ENCODE peak calls at places on chromosomes 11 and 22, in four cellular contexts. B is H1, N is K562, V is HepG2. S is an unnamed sample.

GRCh38 chr11:10418259-10418949 is 36.7 kb upstream of the AMPD3 start:
- DNase-seq in B (no peak), N (no peak), V (no peak), S (no peak)

GRCh38 chr11:86179646-86180064 is 64.9 kb upstream of the EED start:
- DNase-seq in B (no peak), N (no peak), V (peak; percentile 23), S (no peak)

GRCh38 chr22:23113847-23114720 is 27.7 kb downstream of the RSPH14 start:
- DNase-seq in B (no peak), N (no peak), V (no peak), S (no peak)

GRCh38 chr11:46554205-46555162 is 39.3 kb downstream of the AMBRA1 start:
- DNase-seq in B (no peak), N (no peak), V (peak; percentile 99), S (no peak)

GRCh38 chr11:126997641-126998040 is 2.9 kb downstream of the KIRREL3 start:
- DNase-seq in B (no peak), N (no peak), V (no peak), S (no peak)

GRCh38 chr11:20453657-20454316 is 66.3 kb downstream of the PRMT3 start:
- DNase-seq in B (no peak), N (no peak), V (no peak), S (no peak)

GRCh38 chr11:44780940-44781631 is 54.3 kb downstream of the TSPAN18 start:
- DNase-seq in B (no peak), N (peak; percentile 95), V (no peak), S (no peak)

GRCh38 chr11:9263840-9264380 is 1.2 kb downstream of the DENND5A start:
- DNase-seq in B (no peak), N (peak; percentile 40), V (peak; percentile 43), S (no peak)

GRCh38 chr11:83681045-83681781 is 395.0 kb upstream of the CCDC90B start:
- DNase-seq in B (no peak), N (no peak), V (no peak), S (no peak)

GRCh38 chr11:17811416-17811815 is 76.8 kb downstream of the KCNC1 start:
- DNase-seq in B (no peak), N (no peak), V (no peak), S (no peak)

GRCh38 chr11:102208835-102209234 is 98.6 kb downstream of the YAP1 start:
- DNase-seq in B (no peak), N (no peak), V (no peak), S (no peak)

GRCh38 chr11:123063396-123064267 is 1.7 kb upstream of the HSPA8 start:
- DNase-seq in B (no peak), N (peak; percentile 54), V (peak; percentile 64), S (no peak)

GRCh38 chr11:1883342-1884122 is 8.2 kb downstream of the PRR33 start:
- DNase-seq in B (no peak), N (no peak), V (no peak), S (no peak)

GRCh38 chr11:2750101-2750509 is 50.3 kb upstream of the KCNQ1OT1 start:
- DNase-seq in B (no peak), N (no peak), V (no peak), S (no peak)

GRCh38 chr11:27473017-27473406 is 422 bp upstream of the LGR4 start:
- DNase-seq in B (no peak), N (no peak), V (no peak), S (no peak)

GRCh38 chr22:46742576-46743221 is 4.6 kb upstream of the CERK start:
- DNase-seq in B (no peak), N (no peak), V (no peak), S (no peak)

GRCh38 chr11:3786781-3787428 is 10.4 kb downstream of the NUP98 start:
- DNase-seq in B (no peak), N (no peak), V (no peak), S (no peak)

GRCh38 chr11:76102772-76103171 is 103.5 kb downstream of the WNT11 start:
- DNase-seq in B (no peak), N (peak; percentile 24), V (no peak), S (no peak)

GRCh38 chr11:44983786-44984185 is 33.1 kb upstream of the TP53I11 start:
- DNase-seq in B (no peak), N (no peak), V (no peak), S (no peak)

GRCh38 chr11:79098096-79098495 is 342.7 kb downstream of the TENM4 start:
- DNase-seq in B (no peak), N (no peak), V (no peak), S (no peak)

GRCh38 chr11:27207025-27207650 is 155.9 kb downstream of the CCDC34 start:
- DNase-seq in B (peak; percentile 14), N (peak; percentile 31), V (no peak), S (no peak)

GRCh38 chr11:18063131-18063530 is 17.1 kb upstream of the TPH1 start:
- DNase-seq in B (no peak), N (no peak), V (no peak), S (no peak)

GRCh38 chr22:23281406-23282088 is 101.2 kb downstream of the BCR start:
- DNase-seq in B (peak; percentile 95), N (peak; percentile 99), V (peak; percentile 66), S (peak; percentile 94)

GRCh38 chr11:104618949-104619348 is 279.3 kb downstream of the CASP12 start:
- DNase-seq in B (no peak), N (no peak), V (no peak), S (no peak)

GRCh38 chr11:86183694-86184093 is 60.9 kb upstream of the EED start:
- DNase-seq in B (no peak), N (peak; percentile 86), V (no peak), S (no peak)

GRCh38 chr11:77267910-77268309 is 33.6 kb downstream of the GDPD4 start:
- DNase-seq in B (no peak), N (no peak), V (no peak), S (no peak)

GRCh38 chr11:93038521-93038920 is 69.1 kb downstream of the MTNR1B start:
- DNase-seq in B (no peak), N (no peak), V (no peak), S (no peak)

GRCh38 chr22:45918455-45919370 is 58.2 kb downstream of the WNT7B start:
- DNase-seq in B (no peak), N (no peak), V (no peak), S (no peak)

GRCh38 chr11:105862736-105863367 is 159.2 kb downstream of the MSANTD4 start:
- DNase-seq in B (no peak), N (peak; percentile 6), V (peak; percentile 36), S (no peak)

GRCh38 chr22:50526849-50527801 is 1.7 kb upstream of the SCO2 start:
- DNase-seq in B (peak; percentile 76), N (peak; percentile 81), V (peak; percentile 70), S (peak; percentile 71)

GRCh38 chr11:70409871-70410270 is 11.5 kb downstream of the CTTN start:
- DNase-seq in B (no peak), N (no peak), V (no peak), S (no peak)

GRCh38 chr11:70409437-70409836 is 11.1 kb downstream of the CTTN start:
- DNase-seq in B (no peak), N (no peak), V (no peak), S (no peak)

GRCh38 chr11:70407121-70407520 is 8.8 kb downstream of the CTTN start:
- DNase-seq in B (no peak), N (no peak), V (no peak), S (no peak)

GRCh38 chr11:70405679-70406395 is 7.5 kb downstream of the CTTN start:
- DNase-seq in B (no peak), N (no peak), V (no peak), S (no peak)

GRCh38 chr11:70407814-70408213 is 9.5 kb downstream of the CTTN start:
- DNase-seq in B (no peak), N (no peak), V (no peak), S (no peak)
- TF ChIP-seq JUN in B (no peak), N (no peak), V (no peak), S (no peak)

GRCh38 chr11:111811445-111811844 is 45.3 kb upstream of the PPP2R1B start:
- DNase-seq in B (no peak), N (no peak), V (no peak), S (no peak)

GRCh38 chr11:111814567-111814966 is 48.4 kb upstream of the PPP2R1B start:
- DNase-seq in B (no peak), N (no peak), V (no peak), S (no peak)

GRCh38 chr11:111814106-111814505 is 47.9 kb upstream of the PPP2R1B start:
- DNase-seq in B (no peak), N (no peak), V (no peak), S (no peak)

GRCh38 chr11:111815489-111815888 is 49.3 kb upstream of the PPP2R1B start:
- DNase-seq in B (no peak), N (no peak), V (no peak), S (no peak)

GRCh38 chr11:111812211-111812610 is 46.0 kb upstream of the PPP2R1B start:
- DNase-seq in B (no peak), N (no peak), V (no peak), S (no peak)
- TF ChIP-seq SP1 in B (no peak), N (no peak), V (no peak), S (no peak)

GRCh38 chr22:32795214-32795596 is 6.3 kb upstream of the TIMP3 start:
- DNase-seq in B (no peak), N (no peak), V (no peak), S (no peak)

GRCh38 chr22:32800158-32800557 is 1.3 kb upstream of the TIMP3 start:
- DNase-seq in B (no peak), N (no peak), V (no peak), S (no peak)

GRCh38 chr22:32799516-32799915 is 2.0 kb upstream of the TIMP3 start:
- DNase-seq in B (no peak), N (no peak), V (no peak), S (no peak)

GRCh38 chr22:32794449-32795213 is 6.9 kb upstream of the TIMP3 start:
- DNase-seq in B (no peak), N (no peak), V (peak; percentile 90), S (no peak)

DNA sequence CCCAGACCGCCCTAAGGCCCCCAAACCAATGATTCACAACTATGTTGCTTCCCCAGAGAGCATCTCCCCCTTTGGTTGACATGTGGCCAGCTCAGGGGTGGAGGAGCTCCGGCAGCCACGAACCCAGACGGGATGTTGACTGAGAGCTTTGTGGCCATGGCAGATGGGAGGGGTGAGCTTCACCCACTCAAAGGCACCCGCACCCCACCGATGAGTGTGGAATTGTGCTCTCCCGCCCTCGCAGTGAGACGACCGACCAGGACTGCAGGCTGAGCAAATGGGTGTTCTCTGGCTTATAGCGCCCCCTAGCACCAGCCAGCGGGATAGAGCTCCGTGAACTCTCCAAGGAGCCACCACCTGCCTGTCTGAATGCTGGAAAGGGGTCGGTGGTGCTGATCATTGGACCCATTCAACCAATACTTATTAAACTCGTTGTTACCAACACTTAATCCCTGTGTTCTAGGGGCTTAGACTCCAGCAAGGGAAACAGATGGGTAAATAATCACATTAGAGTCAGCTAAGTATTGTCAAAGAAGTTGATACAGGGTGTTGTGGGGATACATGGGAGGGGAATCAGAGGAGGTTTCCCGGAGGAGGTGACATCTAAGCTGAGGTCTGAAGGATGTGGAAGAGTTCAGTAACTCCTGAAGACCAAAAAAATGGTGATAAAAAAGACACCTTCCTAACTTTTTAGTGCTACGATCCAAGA is 4.5 kb upstream of the TIMP3 start:
- DNase-seq in B (peak; percentile 84), N (peak; percentile 54), V (peak; percentile 44), S (peak; percentile 71)
- TF ChIP-seq ATF2 in B (no peak), N (no peak), V (peak; percentile 7), S (no peak)

DNA sequence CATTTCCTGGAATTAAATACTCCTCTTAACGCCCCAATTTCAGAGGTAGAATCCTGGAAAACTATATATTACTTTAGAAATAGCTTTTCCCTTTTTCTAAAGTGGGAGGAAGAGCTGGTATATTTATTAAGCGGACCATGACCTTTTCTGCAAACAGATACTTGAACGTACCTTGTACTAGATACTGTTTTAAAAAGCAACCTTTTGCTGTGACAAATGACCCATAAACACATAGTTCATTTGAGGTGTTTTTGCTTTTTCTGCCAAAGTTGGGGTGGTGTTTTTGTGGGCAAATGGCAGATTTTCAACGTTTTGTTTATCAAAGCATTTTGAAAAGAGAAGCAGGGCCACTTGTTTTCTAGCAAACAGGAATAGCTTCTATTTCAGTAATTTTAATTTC is 2.2 kb downstream of the FBXO7 start:
- DNase-seq in B (no peak), N (no peak), V (no peak), S (no peak)
- TF ChIP-seq JUN in B (no peak), N (no peak), V (no peak), S (no peak)

S was measured in WTC11.